ENCODE peak calls at places on chromosomes 2 and 18, in eight cellular contexts. N is MCF 10A, F is PC-3, T is colonic mucosa, S is neural crest cell, M is GM12878, H is chondrocyte, W is WTC11. O is an unnamed sample.

GRCh38 chr18:79911871-79912270 is 39.6 kb downstream of the SLC66A2 start:
- DNase-seq in N (no peak), F (no peak), T (no peak), S (no peak), M (no peak), H (peak), W (no peak), O (no peak)

GRCh38 chr2:117091026-117091425 is 723.5 kb upstream of the DDX18 start:
- DNase-seq in N (no peak), F (no peak), T (no peak), S (no peak), M (no peak), H (no peak), W (no peak), O (no peak)

GRCh38 chr2:181036848-181037603 is 56.6 kb downstream of the UBE2E3 start:
- DNase-seq in N (peak), F (peak), T (no peak), S (no peak), M (no peak), H (no peak), W (no peak), O (no peak)

GRCh38 chr2:215137741-215138340 is 585 bp downstream of the ABCA12 start:
- DNase-seq in N (peak), F (peak), T (no peak), S (no peak), M (no peak), H (no peak), W (no peak), O (no peak)

GRCh38 chr2:88554189-88554588 is 73.1 kb downstream of the EIF2AK3 start:
- DNase-seq in N (peak), F (peak), T (no peak), S (no peak), M (no peak), H (no peak), W (peak), O (no peak)

GRCh38 chr2:121565389-121566250 is 34.9 kb downstream of the RNU4ATAC start:
- DNase-seq in N (no peak), F (no peak), T (no peak), S (no peak), M (no peak), H (no peak), W (no peak), O (no peak)

GRCh38 chr2:32058130-32058529 is 5.2 kb upstream of the SPAST start:
- DNase-seq in N (no peak), F (peak), T (no peak), S (no peak), M (no peak), H (no peak), W (no peak), O (no peak)

GRCh38 chr2:230011617-230012016 is 57.1 kb downstream of the SLC16A14 start:
- DNase-seq in N (no peak), F (peak), T (no peak), S (no peak), M (no peak), H (no peak), W (no peak), O (no peak)

GRCh38 chr2:215635788-215636139 is 199.9 kb upstream of the FN1 start:
- DNase-seq in N (peak), F (peak), T (no peak), S (no peak), M (no peak), H (no peak), W (no peak), O (peak)

GRCh38 chr2:235716875-235717496 is 223.1 kb downstream of the AGAP1 start:
- DNase-seq in N (peak), F (no peak), T (no peak), S (no peak), M (no peak), H (no peak), W (no peak), O (no peak)
- TF ChIP-seq CTCF in N (no peak), F (no peak), T (no peak), S (no peak), M (no peak), H (no peak), W (no peak), O (no peak)

GRCh38 chr2:9778012-9778411 is 65.3 kb upstream of the TAF1B start:
- DNase-seq in N (peak), F (peak), T (no peak), S (no peak), M (no peak), H (peak), W (peak), O (no peak)
- TF ChIP-seq CTCF in N (no peak), F (peak), T (peak), S (peak), M (peak), H (peak), W (peak), O (peak)

GRCh38 chr2:42163444-42164045 is 5.6 kb upstream of the EML4 start:
- DNase-seq in N (no peak), F (no peak), T (no peak), S (no peak), M (no peak), H (no peak), W (no peak), O (no peak)
- TF ChIP-seq CTCF in N (no peak), F (no peak), T (no peak), S (no peak), M (no peak), H (no peak), W (no peak), O (no peak)

DNA sequence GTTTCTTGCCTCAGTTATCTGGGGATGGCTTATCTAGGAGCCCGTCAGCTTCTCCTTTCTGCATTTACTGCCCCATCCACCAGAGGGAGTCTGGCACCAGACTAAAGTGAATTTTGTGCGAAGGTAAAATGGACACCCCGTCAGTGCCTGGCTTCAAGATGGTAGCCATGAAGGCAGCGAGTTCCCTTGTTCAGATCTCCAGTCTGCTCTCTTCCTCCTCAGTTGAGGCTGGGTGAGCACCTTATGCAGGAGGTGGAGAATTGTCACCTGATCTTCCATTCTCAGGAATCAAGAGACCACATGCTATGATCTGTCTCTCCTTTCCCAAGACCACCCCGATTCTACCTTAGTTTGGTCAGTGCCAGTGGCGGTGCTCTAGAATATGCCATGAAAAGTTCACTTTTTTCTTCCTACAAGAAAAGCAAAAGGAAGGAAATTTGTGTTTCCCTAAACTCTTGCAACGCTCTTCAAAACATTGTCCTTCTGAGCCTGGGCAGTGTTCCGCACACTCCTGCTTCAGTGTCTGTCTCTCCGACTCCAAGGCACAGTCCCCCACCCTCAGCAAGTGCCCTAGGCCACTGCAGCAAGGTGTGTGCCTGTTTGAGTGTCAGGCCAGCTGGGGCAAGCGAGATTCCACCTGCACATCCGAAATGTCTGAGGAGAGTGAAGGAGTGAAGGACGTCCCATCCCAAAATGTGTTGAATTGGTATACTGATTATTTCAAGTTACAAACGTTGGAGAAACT is 168.6 kb downstream of the SS18 start:
- DNase-seq in N (peak), F (peak), T (peak), S (peak), M (peak), H (no peak), W (peak), O (peak)
- TF ChIP-seq CTCF in N (peak), F (peak), T (peak), S (peak), M (peak), H (peak), W (peak), O (peak)

DNA sequence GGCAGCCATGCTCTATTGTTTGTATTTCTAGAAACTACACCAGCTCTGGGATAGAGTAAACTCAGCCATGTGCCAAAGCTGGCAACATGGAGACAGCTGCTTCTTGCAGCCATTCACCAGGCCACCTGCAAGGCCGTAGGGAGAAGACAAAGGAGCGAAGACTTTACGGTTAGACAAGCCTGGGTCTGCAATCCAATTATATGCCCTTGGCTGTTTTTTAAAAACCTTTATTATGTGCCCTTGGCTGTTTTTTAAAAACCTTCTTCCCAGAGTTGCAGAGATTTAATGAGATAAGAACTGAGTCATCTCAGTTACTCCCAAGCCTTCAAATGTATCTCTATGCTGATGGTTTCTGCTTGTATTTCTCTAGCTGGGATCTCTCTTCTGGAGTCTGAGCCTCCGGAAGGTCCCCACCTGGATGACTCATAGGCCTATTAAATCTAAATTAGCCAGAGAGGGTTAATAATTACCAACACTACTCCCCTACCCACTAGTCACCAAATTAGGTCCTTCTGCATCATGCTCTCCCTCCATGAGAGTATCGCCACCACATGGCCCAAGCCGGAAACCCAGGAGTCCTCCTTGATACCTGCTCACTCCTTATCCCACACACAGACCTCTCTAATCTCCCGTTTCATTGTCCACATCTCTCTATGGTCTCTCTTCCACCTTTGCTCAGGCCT is 17.5 kb upstream of the DPP4 start:
- DNase-seq in N (peak), F (peak), T (peak), S (no peak), M (no peak), H (no peak), W (peak), O (peak)
- TF ChIP-seq CTCF in N (no peak), F (peak), T (peak), S (no peak), M (peak), H (no peak), W (no peak), O (no peak)

DNA sequence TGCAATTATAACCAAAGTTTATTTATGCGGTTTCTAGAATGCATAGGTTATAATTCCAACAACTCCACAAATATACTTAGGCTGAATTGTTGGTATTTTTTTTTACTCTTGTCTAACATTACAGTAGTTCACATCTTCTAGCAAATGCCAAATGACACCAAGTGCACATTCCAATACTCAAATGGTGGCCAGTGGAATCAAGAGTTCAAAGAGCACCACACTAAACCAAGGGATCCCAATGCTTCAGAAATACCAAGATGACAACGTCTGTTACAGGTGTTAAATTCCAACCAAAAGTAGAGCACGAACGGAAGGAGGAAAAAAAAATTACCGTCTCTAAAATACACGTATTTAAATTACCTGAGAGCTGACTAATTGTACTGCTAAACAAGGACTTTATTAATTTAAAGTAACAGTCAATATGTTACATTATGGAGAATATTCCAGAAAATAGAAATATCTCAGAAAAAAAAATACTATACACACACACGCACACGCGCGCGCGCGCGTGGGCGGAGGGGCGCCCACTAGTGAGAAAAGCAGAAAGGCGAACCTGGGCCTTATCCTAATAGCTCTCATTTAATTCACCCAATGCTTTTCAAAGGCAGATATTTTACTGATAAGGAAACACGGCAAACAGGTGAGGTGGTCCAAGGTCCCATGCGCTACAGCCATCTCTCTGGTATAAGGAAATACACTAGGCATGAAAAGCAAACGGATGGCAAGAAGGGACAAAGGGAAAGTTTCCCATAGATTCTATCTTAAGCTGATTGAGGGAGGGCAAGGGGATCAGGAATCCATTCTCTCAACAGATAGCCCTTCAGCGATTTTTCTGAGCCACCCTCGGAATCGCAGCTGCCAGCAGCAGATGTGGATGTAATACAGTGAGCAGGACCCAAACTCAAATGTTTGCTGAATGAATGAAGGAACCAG is 136.5 kb downstream of the TMEM247 start:
- DNase-seq in N (peak), F (peak), T (peak), S (no peak), M (no peak), H (no peak), W (no peak), O (no peak)
- TF ChIP-seq CTCF in N (no peak), F (peak), T (no peak), S (no peak), M (peak), H (peak), W (no peak), O (no peak)